ENCODE peak calls at places on chromosome 2, in five cellular contexts. Q is nephron progenitor cell, A is HuH-7, X is Right ventricle myocardium inferior, D is left lobe of liver. Z is an unnamed sample.

GRCh38 chr2:84700006-84700405 is 180.9 kb downstream of the TRABD2A start:
- DNase-seq in Q (no peak), A (no peak), X (no peak), D (no peak), Z (no peak)

GRCh38 chr2:85326946-85327756 is 638 bp downstream of the TGOLN2 start:
- DNase-seq in Q (peak), A (peak), X (no peak), D (peak), Z (no peak)

GRCh38 chr2:156436477-156437085 is 402 bp downstream of the GPD2 start:
- DNase-seq in Q (no peak), A (no peak), X (no peak), D (no peak), Z (no peak)

GRCh38 chr2:86441789-86442641 is 844 bp downstream of the KDM3A start:
- DNase-seq in Q (peak), A (peak), X (peak), D (peak), Z (no peak)

GRCh38 chr2:207235621-207236020 is 69.9 kb upstream of the KLF7 start:
- DNase-seq in Q (no peak), A (no peak), X (no peak), D (no peak), Z (no peak)

GRCh38 chr2:30765876-30766470 is 41.3 kb downstream of the CAPN13 start:
- DNase-seq in Q (no peak), A (no peak), X (no peak), D (no peak), Z (no peak)

GRCh38 chr2:102386867-102387541 is 31.4 kb downstream of the IL18R1 start:
- DNase-seq in Q (no peak), A (no peak), X (no peak), D (no peak), Z (no peak)

GRCh38 chr2:157336137-157336721 is 10.6 kb upstream of the ERMN start:
- DNase-seq in Q (peak), A (peak), X (no peak), D (no peak), Z (peak)

GRCh38 chr2:63818276-63818675 is 23.4 kb upstream of the UGP2 start:
- DNase-seq in Q (no peak), A (no peak), X (no peak), D (no peak), Z (no peak)

GRCh38 chr2:7052404-7052803 is 135.2 kb downstream of the RNF144A start:
- DNase-seq in Q (no peak), A (no peak), X (no peak), D (no peak), Z (no peak)

GRCh38 chr2:172510582-172510981 is 45.3 kb upstream of the PDK1 start:
- DNase-seq in Q (no peak), A (no peak), X (no peak), D (no peak), Z (no peak)

Z was measured in HFF-Myc.